ENCODE peak calls at places on chromosomes 3 and 15, in four cellular contexts. One of them, this sample, is unnamed.

GRCh38 chr3:191894406-191894805 is 433.4 kb downstream of the PYDC2 start:
- DNase-seq in choroid plexus epithelial cell: no peak
- DNase-seq in Peyer's patch: no peak
- DNase-seq in CD8-positive, alpha-beta T cell: no peak
- DNase-seq in this sample: no peak

GRCh38 chr3:99551520-99551919 is 86.9 kb upstream of the COL8A1 start:
- DNase-seq in choroid plexus epithelial cell: no peak
- DNase-seq in CD8-positive, alpha-beta T cell: no peak
- DNase-seq in Peyer's patch: no peak
- DNase-seq in this sample: no peak

GRCh38 chr3:194817592-194818325 is 132.1 kb downstream of the FAM43A start:
- DNase-seq in choroid plexus epithelial cell: no peak
- DNase-seq in CD8-positive, alpha-beta T cell: no peak
- DNase-seq in Peyer's patch: no peak
- DNase-seq in this sample: no peak

GRCh38 chr3:142445816-142446254 is 2.0 kb downstream of the XRN1 start:
- DNase-seq in Peyer's patch: no peak
- DNase-seq in CD8-positive, alpha-beta T cell: no peak
- DNase-seq in choroid plexus epithelial cell: peak
- DNase-seq in this sample: peak

GRCh38 chr3:120348065-120348980 is 831 bp downstream of the LRRC58 start:
- DNase-seq in choroid plexus epithelial cell: peak
- DNase-seq in CD8-positive, alpha-beta T cell: peak
- DNase-seq in Peyer's patch: no peak
- DNase-seq in this sample: no peak

GRCh38 chr3:10344944-10345575 is 24.1 kb upstream of the SEC13 start:
- DNase-seq in Peyer's patch: no peak
- DNase-seq in CD8-positive, alpha-beta T cell: no peak
- DNase-seq in choroid plexus epithelial cell: no peak
- DNase-seq in this sample: no peak

GRCh38 chr15:61275901-61276300 is 46.8 kb upstream of the RORA start:
- DNase-seq in Peyer's patch: no peak
- DNase-seq in choroid plexus epithelial cell: no peak
- DNase-seq in CD8-positive, alpha-beta T cell: no peak
- DNase-seq in this sample: no peak

GRCh38 chr15:40092416-40093223 is 16.1 kb downstream of the BMF start:
- DNase-seq in Peyer's patch: peak
- DNase-seq in CD8-positive, alpha-beta T cell: no peak
- DNase-seq in choroid plexus epithelial cell: peak
- DNase-seq in this sample: peak

GRCh38 chr3:84836961-84837360 is 121.8 kb upstream of the CADM2 start:
- DNase-seq in CD8-positive, alpha-beta T cell: no peak
- DNase-seq in Peyer's patch: no peak
- DNase-seq in choroid plexus epithelial cell: peak
- DNase-seq in this sample: no peak

GRCh38 chr15:68379759-68380290 is 52.1 kb downstream of the ITGA11 start:
- DNase-seq in CD8-positive, alpha-beta T cell: no peak
- DNase-seq in choroid plexus epithelial cell: peak
- DNase-seq in Peyer's patch: no peak
- DNase-seq in this sample: peak

GRCh38 chr3:196193738-196194541 is 17.3 kb downstream of the ZDHHC19 start:
- DNase-seq in choroid plexus epithelial cell: no peak
- DNase-seq in CD8-positive, alpha-beta T cell: no peak
- DNase-seq in Peyer's patch: peak
- DNase-seq in this sample: no peak

GRCh38 chr3:196189608-196190347 is 21.4 kb downstream of the ZDHHC19 start:
- DNase-seq in CD8-positive, alpha-beta T cell: no peak
- DNase-seq in Peyer's patch: no peak
- DNase-seq in choroid plexus epithelial cell: no peak
- DNase-seq in this sample: no peak

GRCh38 chr3:196194542-196194915 is 16.7 kb downstream of the ZDHHC19 start:
- DNase-seq in Peyer's patch: no peak
- DNase-seq in CD8-positive, alpha-beta T cell: no peak
- DNase-seq in choroid plexus epithelial cell: no peak
- DNase-seq in this sample: no peak

GRCh38 chr3:196193037-196193737 is 18.0 kb downstream of the ZDHHC19 start:
- DNase-seq in CD8-positive, alpha-beta T cell: no peak
- DNase-seq in choroid plexus epithelial cell: no peak
- DNase-seq in Peyer's patch: no peak
- DNase-seq in this sample: no peak

GRCh38 chr3:196192036-196193001 is 18.9 kb downstream of the ZDHHC19 start:
- DNase-seq in CD8-positive, alpha-beta T cell: peak
- DNase-seq in Peyer's patch: peak
- DNase-seq in choroid plexus epithelial cell: no peak
- DNase-seq in this sample: no peak
- TF ChIP-seq CTCF in CD8-positive, alpha-beta T cell: no peak
- TF ChIP-seq CTCF in Peyer's patch: no peak
- TF ChIP-seq CTCF in choroid plexus epithelial cell: peak
- TF ChIP-seq CTCF in this sample: no peak

GRCh38 chr3:152905631-152906030 is 70.7 kb downstream of the P2RY1 start:
- DNase-seq in choroid plexus epithelial cell: no peak
- DNase-seq in CD8-positive, alpha-beta T cell: no peak
- DNase-seq in Peyer's patch: no peak
- DNase-seq in this sample: no peak
- H3K4me3 ChIP-seq in choroid plexus epithelial cell: no peak
- H3K4me3 ChIP-seq in CD8-positive, alpha-beta T cell: no peak
- H3K4me3 ChIP-seq in Peyer's patch: no peak
- H3K4me3 ChIP-seq in this sample: no peak

GRCh38 chr15:43872416-43873020 is 45.7 kb downstream of the WDR76 start:
- DNase-seq in choroid plexus epithelial cell: peak
- DNase-seq in CD8-positive, alpha-beta T cell: no peak
- DNase-seq in Peyer's patch: no peak
- DNase-seq in this sample: peak
- TF ChIP-seq CTCF in choroid plexus epithelial cell: peak
- TF ChIP-seq CTCF in CD8-positive, alpha-beta T cell: no peak
- TF ChIP-seq CTCF in Peyer's patch: no peak
- TF ChIP-seq CTCF in this sample: peak

GRCh38 chr3:134364061-134364935 is 9.9 kb downstream of the AMOTL2 start:
- DNase-seq in CD8-positive, alpha-beta T cell: no peak
- DNase-seq in Peyer's patch: peak
- DNase-seq in choroid plexus epithelial cell: peak
- DNase-seq in this sample: peak
- H3K4me3 ChIP-seq in CD8-positive, alpha-beta T cell: peak
- H3K4me3 ChIP-seq in Peyer's patch: peak
- H3K4me3 ChIP-seq in choroid plexus epithelial cell: peak
- H3K4me3 ChIP-seq in this sample: no peak

GRCh38 chr3:62833538-62833937 is 41.7 kb downstream of the CADPS start:
- DNase-seq in CD8-positive, alpha-beta T cell: no peak
- DNase-seq in Peyer's patch: no peak
- DNase-seq in choroid plexus epithelial cell: peak
- DNase-seq in this sample: no peak
- TF ChIP-seq CTCF in CD8-positive, alpha-beta T cell: no peak
- TF ChIP-seq CTCF in Peyer's patch: no peak
- TF ChIP-seq CTCF in choroid plexus epithelial cell: peak
- TF ChIP-seq CTCF in this sample: peak

GRCh38 chr3:141368062-141368924 is at the start of gene ZBTB38:
- DNase-seq in choroid plexus epithelial cell: peak
- DNase-seq in CD8-positive, alpha-beta T cell: no peak
- DNase-seq in Peyer's patch: peak
- DNase-seq in this sample: peak
- H3K4me3 ChIP-seq in choroid plexus epithelial cell: peak
- H3K4me3 ChIP-seq in CD8-positive, alpha-beta T cell: no peak
- H3K4me3 ChIP-seq in Peyer's patch: peak
- H3K4me3 ChIP-seq in this sample: peak